ENCODE peak calls at places on chromosomes 6 and 20, in five cellular contexts. J, W, H, O and P are unnamed samples.

GRCh38 chr6:89237158-89237557 is 20.0 kb upstream of the GABRR1 start:
- DNase-seq in J (no peak), W (no peak), H (no peak), O (no peak), P (no peak)

GRCh38 chr20:63745961-63746765 is 6.6 kb downstream of the SLC2A4RG start:
- DNase-seq in J (no peak), W (no peak), H (no peak), O (no peak), P (no peak)

GRCh38 chr20:16349518-16350295 is 223.5 kb downstream of the KIF16B start:
- DNase-seq in J (no peak), W (no peak), H (no peak), O (no peak), P (no peak)

GRCh38 chr6:9523462-9523861 is 891.4 kb downstream of the TFAP2A start:
- DNase-seq in J (no peak), W (no peak), H (no peak), O (no peak), P (no peak)

GRCh38 chr6:36392621-36393020 is 5.2 kb upstream of the ETV7 start:
- DNase-seq in J (no peak), W (no peak), H (no peak), O (no peak), P (peak; percentile 30)

GRCh38 chr20:58707770-58708169 is 15.2 kb downstream of the NPEPL1 start:
- DNase-seq in J (no peak), W (no peak), H (no peak), O (no peak), P (no peak)

GRCh38 chr20:51220293-51220706 is 197.4 kb upstream of the KCNG1 start:
- DNase-seq in J (no peak), W (no peak), H (peak; percentile 22), O (peak; percentile 34), P (peak; percentile 63)

GRCh38 chr6:99603421-99604160 is 3.0 kb upstream of the PRDM13 start:
- DNase-seq in J (no peak), W (no peak), H (no peak), O (no peak), P (no peak)

GRCh38 chr6:162856885-162857284 is 129.1 kb downstream of the PACRG start:
- DNase-seq in J (peak; percentile 29), W (no peak), H (no peak), O (no peak), P (no peak)

GRCh38 chr6:40714576-40715500 is 127.7 kb upstream of the LRFN2 start:
- DNase-seq in J (no peak), W (no peak), H (no peak), O (no peak), P (peak; percentile 51)

GRCh38 chr20:23145281-23145700 is 59.2 kb upstream of the CD93 start:
- DNase-seq in J (no peak), W (no peak), H (peak; percentile 71), O (no peak), P (no peak)

GRCh38 chr6:157531169-157531985 is 150.4 kb downstream of the ZDHHC14 start:
- DNase-seq in J (no peak), W (no peak), H (no peak), O (no peak), P (no peak)

GRCh38 chr6:74343804-74344203 is 647.8 kb downstream of the CD109 start:
- DNase-seq in J (peak; percentile 4), W (peak; percentile 11), H (no peak), O (no peak), P (no peak)

GRCh38 chr6:106122306-106122940 is 36.3 kb downstream of the PRDM1 start:
- DNase-seq in J (no peak), W (no peak), H (no peak), O (no peak), P (no peak)

GRCh38 chr20:57531986-57532566 is 7.1 kb upstream of the CTCFL start:
- DNase-seq in J (no peak), W (no peak), H (no peak), O (no peak), P (no peak)

GRCh38 chr6:149960488-149960887 is 3.3 kb upstream of the ULBP1 start:
- DNase-seq in J (no peak), W (no peak), H (no peak), O (no peak), P (no peak)
- H3K9me3 ChIP-seq in J (no peaks in the 10 kb centered on the region), W (no peaks in the 10 kb centered on the region), H (no peaks in the 10 kb centered on the region), O (no peaks in the 10 kb centered on the region), P (no peaks in the 10 kb centered on the region)

GRCh38 chr6:22349528-22349927 is 52.7 kb upstream of the PRL start:
- DNase-seq in J (no peak), W (no peak), H (no peak), O (no peak), P (no peak)
- H3K9me3 ChIP-seq in J (no peaks in the 10 kb centered on the region), W (no peaks in the 10 kb centered on the region), H (no peaks in the 10 kb centered on the region), O (no peaks in the 10 kb centered on the region), P (no peaks in the 10 kb centered on the region)

DNA sequence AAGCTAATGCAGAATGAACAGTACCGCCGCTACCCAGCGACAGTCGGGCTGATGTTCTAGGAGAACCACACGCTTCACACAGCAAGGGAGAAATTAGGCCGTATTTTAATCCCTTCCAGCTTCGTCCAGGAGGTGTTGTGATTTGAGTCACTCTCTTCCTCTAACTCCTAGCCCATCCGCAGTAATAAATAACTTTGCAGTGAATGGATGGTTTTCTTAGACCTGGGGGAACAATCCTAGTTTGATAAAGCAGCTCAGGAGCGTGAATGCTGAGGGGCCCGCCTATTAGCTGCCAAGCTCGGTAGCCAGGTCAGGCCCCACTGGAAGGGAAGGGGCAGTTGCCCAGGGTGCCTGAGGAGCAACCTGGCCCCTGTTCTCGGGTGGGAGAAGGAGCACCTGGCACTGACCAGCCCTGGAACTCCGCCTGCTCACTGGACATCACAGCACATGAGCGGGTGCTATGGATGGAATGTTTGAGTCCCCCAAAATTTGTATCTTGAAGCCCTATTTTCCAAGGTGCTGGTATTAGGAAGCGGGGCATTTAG is 146.0 kb upstream of the AFDN start:
- DNase-seq in J (no peak), W (no peak), H (no peak), O (no peak), P (peak; percentile 30)
- H3K9me3 ChIP-seq in J (no peaks in the 10 kb centered on the region), W (no peaks in the 10 kb centered on the region), H (no peaks in the 10 kb centered on the region), O (no peaks in the 10 kb centered on the region), P (no peaks in the 10 kb centered on the region)

GRCh38 chr6:22205266-22205665 is 91.6 kb downstream of the PRL start:
- DNase-seq in J (no peak), W (no peak), H (no peak), O (no peak), P (no peak)
- H3K9me3 ChIP-seq in J (no peaks in the 10 kb centered on the region), W (no peaks in the 10 kb centered on the region), H (no peaks in the 10 kb centered on the region), O (no peaks in the 10 kb centered on the region), P (no peaks in the 10 kb centered on the region)

DNA sequence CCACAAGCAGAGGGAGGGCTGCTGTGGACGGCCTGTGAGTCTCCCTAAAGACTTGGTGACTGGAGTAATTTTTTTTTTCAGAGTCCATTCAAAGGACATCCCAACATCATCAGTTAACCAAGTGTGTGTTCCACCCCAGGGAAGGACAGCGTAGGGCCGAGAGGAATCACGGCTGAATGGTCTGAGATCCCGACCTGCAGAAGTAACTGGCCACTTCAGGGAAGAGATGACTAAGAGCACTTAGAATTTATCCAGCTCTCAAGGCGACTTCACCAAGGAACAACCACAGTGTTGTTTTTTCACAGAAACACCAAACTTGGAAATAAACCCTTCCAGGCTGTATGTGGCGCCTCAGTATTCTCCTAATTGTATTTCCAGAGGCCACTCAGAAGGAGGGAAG is 231.6 kb downstream of the FNDC1 start:
- DNase-seq in J (no peak), W (no peak), H (no peak), O (no peak), P (no peak)
- H3K9me3 ChIP-seq in J (no peaks in the 10 kb centered on the region), W (no peaks in the 10 kb centered on the region), H (no peaks in the 10 kb centered on the region), O (no peaks in the 10 kb centered on the region), P (no peaks in the 10 kb centered on the region)